ENCODE peak calls at places on chromosomes 5 and 9, in nine cellular contexts. K is germinal center, T is foreskin fibroblast, U is AG08395, X is amniotic epithelial cell, C is endothelial cell, S is sigmoid colon, A is NCI-H748 treated with DMSO at 0.1 percent for 48 hours, M is GOT3. E is an unnamed sample.

GRCh38 chr5:79560774-79561524 is 47.0 kb upstream of the HOMER1 start:
- DNase-seq in C (no peak), S (no peak), U (peak), X (peak), A (no peak), K (no peak), T (peak), M (no peak), E (no peak)

GRCh38 chr5:135075621-135076585 is 41.9 kb upstream of the PITX1 start:
- DNase-seq in T (no peak), U (no peak), A (no peak), S (peak), C (no peak), K (no peak), M (no peak), X (peak), E (no peak)

GRCh38 chr5:96709152-96709821 is 47.1 kb downstream of the CAST start:
- DNase-seq in T (peak), M (no peak), U (peak), S (no peak), C (no peak), K (no peak), X (peak), A (no peak), E (no peak)

GRCh38 chr9:129887210-129888084 is 52.2 kb downstream of the USP20 start:
- DNase-seq in M (no peak), A (no peak), U (no peak), C (no peak), T (peak), S (no peak), X (peak), K (no peak), E (no peak)

GRCh38 chr5:31767335-31768031 is 128.6 kb downstream of the PDZD2 start:
- DNase-seq in U (no peak), K (no peak), A (no peak), M (no peak), X (no peak), T (no peak), S (no peak), C (no peak), E (no peak)

GRCh38 chr9:5896863-5897262 is 6.2 kb downstream of the MLANA start:
- DNase-seq in X (no peak), A (no peak), M (no peak), S (no peak), K (no peak), U (no peak), T (no peak), C (no peak), E (no peak)

GRCh38 chr5:43354774-43355173 is 41.6 kb upstream of the HMGCS1 start:
- DNase-seq in S (no peak), U (no peak), A (no peak), X (no peak), C (no peak), K (no peak), T (no peak), M (no peak), E (no peak)

GRCh38 chr9:75788006-75788634 is 102.4 kb upstream of the PCSK5 start:
- DNase-seq in U (no peak), M (peak), A (no peak), C (no peak), X (peak), K (no peak), S (no peak), T (peak), E (no peak)

GRCh38 chr5:88659529-88660325 is 223.3 kb downstream of the MEF2C start:
- DNase-seq in X (no peak), T (no peak), U (no peak), S (no peak), A (no peak), C (peak), M (no peak), K (peak), E (no peak)

GRCh38 chr5:122761115-122761514 is 13.8 kb upstream of the SNX2 start:
- DNase-seq in T (no peak), A (no peak), C (no peak), M (no peak), S (no peak), X (no peak), U (no peak), K (no peak), E (no peak)

GRCh38 chr9:29211681-29212589 is 1638.7 kb upstream of the C9orf72 start:
- DNase-seq in C (peak), S (peak), X (no peak), A (peak), U (peak), T (peak), K (peak), M (peak), E (no peak)

GRCh38 chr9:6239694-6240093 is 24.1 kb downstream of the IL33 start:
- DNase-seq in S (no peak), U (no peak), K (no peak), M (no peak), C (no peak), T (peak), A (no peak), X (no peak), E (no peak)

GRCh38 chr5:178324481-178325310 is 92.1 kb upstream of the PHYKPL start:
- DNase-seq in C (no peak), A (no peak), M (no peak), S (peak), K (peak), X (no peak), T (no peak), U (no peak), E (no peak)

GRCh38 chr9:21413089-21414023 is 4.4 kb downstream of the IFNA8 start:
- DNase-seq in K (no peak), A (no peak), X (no peak), C (peak), S (no peak), U (no peak), M (no peak), T (no peak), E (no peak)

GRCh38 chr9:136533775-136534157 is 12.1 kb downstream of the NOTCH1 start:
- DNase-seq in S (no peak), M (no peak), K (no peak), A (no peak), C (no peak), X (no peak), U (no peak), T (no peak), E (no peak)

GRCh38 chr9:89408628-89409101 is 89.2 kb downstream of the SEMA4D start:
- DNase-seq in K (peak), C (no peak), T (no peak), S (peak), U (no peak), A (no peak), X (no peak), M (no peak), E (no peak)

GRCh38 chr5:65769539-65769938 is 47.5 kb downstream of the NLN start:
- DNase-seq in M (no peak), S (no peak), U (peak), K (no peak), T (peak), X (peak), C (no peak), A (no peak), E (peak)

GRCh38 chr5:6905883-6906282 is 192.7 kb downstream of the TENT4A start:
- DNase-seq in A (no peak), S (no peak), U (peak), T (no peak), K (no peak), X (no peak), C (no peak), M (peak), E (no peak)

GRCh38 chr5:1746371-1747078 is 53.1 kb downstream of the MRPL36 start:
- DNase-seq in C (no peak), U (no peak), K (no peak), M (no peak), A (no peak), X (no peak), T (no peak), S (peak), E (no peak)

GRCh38 chr5:60551829-60552228 is 148.1 kb downstream of the DEPDC1B start:
- DNase-seq in M (no peak), U (no peak), C (no peak), X (no peak), T (no peak), S (no peak), K (no peak), A (no peak), E (no peak)

GRCh38 chr5:107208867-107209266 is 461.9 kb downstream of the EFNA5 start:
- DNase-seq in A (no peak), C (no peak), K (no peak), M (no peak), T (no peak), U (no peak), X (no peak), S (no peak), E (no peak)

GRCh38 chr5:142248853-142249462 is 75.9 kb downstream of the SPRY4 start:
- DNase-seq in K (no peak), A (no peak), T (peak), S (no peak), U (peak), X (no peak), M (no peak), C (no peak), E (no peak)

GRCh38 chr5:3538886-3539285 is 56.7 kb upstream of the IRX1 start:
- DNase-seq in U (no peak), M (no peak), S (no peak), T (no peak), X (no peak), A (no peak), C (no peak), K (no peak), E (no peak)

GRCh38 chr5:65480306-65480865 is 1.3 kb downstream of the ADAMTS6 start:
- DNase-seq in K (no peak), U (peak), T (peak), A (peak), X (peak), M (no peak), S (peak), C (peak), E (peak)

GRCh38 chr9:137095664-137096517 is 9.1 kb downstream of the MAN1B1 start:
- DNase-seq in A (no peak), U (no peak), T (no peak), C (no peak), X (no peak), K (peak), M (no peak), S (no peak), E (no peak)

GRCh38 chr5:62506659-62507460 is 71.8 kb upstream of the LRRC70 start:
- DNase-seq in X (no peak), U (no peak), M (no peak), S (no peak), A (no peak), C (no peak), K (no peak), T (peak), E (no peak)

GRCh38 chr9:124066783-124067563 is 55.4 kb downstream of the LHX2 start:
- DNase-seq in S (no peak), A (no peak), X (no peak), C (no peak), M (no peak), U (no peak), T (no peak), K (no peak), E (no peak)

GRCh38 chr5:174535691-174536090 is 188.7 kb upstream of the MSX2 start:
- DNase-seq in T (no peak), C (no peak), M (no peak), X (peak), K (no peak), S (no peak), U (no peak), A (peak), E (no peak)

GRCh38 chr5:134491841-134492442 is 33.5 kb upstream of the JADE2 start:
- DNase-seq in X (no peak), C (no peak), T (no peak), S (no peak), A (no peak), M (no peak), U (no peak), K (no peak), E (no peak)

GRCh38 chr9:110650991-110651411 is 17.6 kb upstream of the MUSK start:
- DNase-seq in X (peak), C (no peak), K (no peak), S (no peak), A (no peak), T (peak), U (peak), M (no peak), E (peak)

GRCh38 chr9:131457746-131458145 is 45.0 kb upstream of the POMT1 start:
- DNase-seq in S (no peak), K (no peak), M (no peak), U (no peak), C (no peak), T (no peak), A (no peak), X (no peak), E (no peak)

GRCh38 chr9:133708770-133709611 is 29.2 kb downstream of the SARDH start:
- DNase-seq in K (no peak), A (no peak), S (peak), X (no peak), C (no peak), M (no peak), T (no peak), U (no peak), E (no peak)

GRCh38 chr5:68529581-68529980 is 314.0 kb downstream of the PIK3R1 start:
- DNase-seq in K (no peak), C (no peak), M (no peak), S (no peak), U (peak), A (no peak), X (no peak), T (peak), E (no peak)

GRCh38 chr5:106759581-106759980 is 911.2 kb downstream of the EFNA5 start:
- DNase-seq in M (no peak), K (no peak), T (peak), U (no peak), X (peak), C (no peak), A (no peak), S (no peak), E (peak)

GRCh38 chr9:2787065-2787464 is 56.8 kb downstream of the PUM3 start:
- DNase-seq in T (peak), S (no peak), U (peak), C (no peak), K (no peak), M (no peak), A (no peak), X (peak), E (no peak)

E was measured in AG04450.